ENCODE peak calls at places on chromosomes 16 and 17, in five cellular contexts. R, O, M, H and X are unnamed samples.
A peak's percentile ranks its signal among the peaks of the same experiment; 100 is the strongest.

GRCh38 chr16:28264656-28265055 is 27.7 kb upstream of the SBK1 start:
- DNase-seq in O (peak; percentile 62), H (no peak), R (peak; percentile 5), M (peak; percentile 45), X (no peak)

GRCh38 chr16:89557230-89557935 is 3.1 kb upstream of the RPL13 start:
- DNase-seq in M (peak; percentile 86), H (peak; percentile 90), R (peak; percentile 80), O (peak; percentile 82), X (peak; percentile 77)

GRCh38 chr17:75845058-75845711 is 981 bp upstream of the UNC13D start:
- DNase-seq in M (peak; percentile 91), H (peak; percentile 86), R (peak; percentile 73), O (peak; percentile 81), X (peak; percentile 96)

GRCh38 chr17:29086628-29087332 is 43.8 kb downstream of the PIPOX start:
- DNase-seq in O (no peak), R (peak; percentile 19), M (no peak), H (no peak), X (no peak)

GRCh38 chr16:46739934-46740333 is 8.2 kb downstream of the MYLK3 start:
- DNase-seq in O (no peak), H (no peak), R (no peak), M (no peak), X (no peak)

GRCh38 chr17:71203953-71204352 is 916.9 kb upstream of the SOX9 start:
- DNase-seq in H (no peak), R (peak; percentile 33), M (no peak), O (no peak), X (no peak)

GRCh38 chr16:1997591-1998359 is 8.0 kb downstream of the SYNGR3 start:
- DNase-seq in R (peak; percentile 75), H (no peak), M (no peak), O (no peak), X (no peak)

GRCh38 chr16:88830250-88830649 is 18.5 kb upstream of the APRT start:
- DNase-seq in M (no peak), R (no peak), H (no peak), O (no peak), X (no peak)

GRCh38 chr17:50059256-50059655 is 3.3 kb downstream of the ITGA3 start:
- DNase-seq in O (no peak), M (no peak), H (no peak), R (no peak), X (no peak)

GRCh38 chr17:82678265-82678891 is 20.1 kb downstream of the RAB40B start:
- DNase-seq in M (no peak), H (no peak), R (no peak), O (no peak), X (no peak)

GRCh38 chr17:75044716-75045115 is 2.1 kb downstream of the ATP5PD start:
- DNase-seq in M (no peak), R (no peak), H (no peak), O (no peak), X (no peak)

GRCh38 chr17:17379197-17379991 is 76.2 kb downstream of the NT5M start:
- DNase-seq in R (peak; percentile 36), O (no peak), M (no peak), H (peak; percentile 93), X (no peak)

GRCh38 chr16:58563235-58563634 is 47.9 kb downstream of the SETD6 start:
- DNase-seq in O (no peak), M (no peak), H (no peak), R (peak; percentile 59), X (no peak)

GRCh38 chr17:16251043-16251442 is 34.0 kb downstream of the PIGL start:
- DNase-seq in O (no peak), R (no peak), H (no peak), M (no peak), X (no peak)

GRCh38 chr16:85626191-85626951 is 13.2 kb downstream of the GSE1 start:
- DNase-seq in H (no peak), O (no peak), M (no peak), R (no peak), X (no peak)

GRCh38 chr17:77076046-77076882 is 64.5 kb upstream of the SEC14L1 start:
- DNase-seq in R (peak; percentile 9), H (no peak), M (no peak), O (no peak), X (no peak)

GRCh38 chr16:470418-470817 is 45.0 kb downstream of the RAB11FIP3 start:
- DNase-seq in H (no peak), O (no peak), R (no peak), M (no peak), X (no peak)

GRCh38 chr17:538096-538973 is 176.3 kb downstream of the VPS53 start:
- DNase-seq in H (no peak), R (peak; percentile 67), O (no peak), M (no peak), X (no peak)

GRCh38 chr16:49488336-49488735 is 114.7 kb downstream of the C16orf78 start:
- DNase-seq in M (no peak), R (no peak), H (no peak), O (no peak), X (no peak)

GRCh38 chr16:67562526-67562917 is at the start of gene CTCF:
- DNase-seq in O (peak; percentile 84), M (peak; percentile 84), H (peak; percentile 70), R (peak; percentile 81), X (peak; percentile 50)
- TF ChIP-seq CEBPB in O (no peak), M (no peak), H (no peak), R (no peak), X (no peak)

DNA sequence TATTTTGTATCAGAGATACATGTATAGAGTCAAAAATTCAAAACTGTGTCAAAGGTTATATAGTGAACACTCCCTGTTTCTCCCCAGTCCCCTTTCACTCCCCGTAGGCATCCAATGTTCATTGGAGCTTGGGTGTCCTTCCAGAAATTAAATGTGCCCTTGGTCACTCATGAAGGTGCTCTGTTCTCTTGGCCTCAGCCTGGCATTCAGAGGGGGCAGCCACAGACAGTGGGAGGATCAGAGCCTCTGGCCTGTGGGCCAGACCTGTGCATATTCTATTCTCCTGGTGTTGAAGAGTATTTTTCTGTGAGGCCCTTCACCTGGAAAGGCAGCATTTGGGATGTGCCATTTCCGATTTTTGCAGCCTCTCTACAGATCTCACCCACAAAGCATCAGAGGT is 79.3 kb downstream of the CLEC16A start:
- DNase-seq in H (no peak), R (no peak), O (no peak), M (no peak), X (no peak)
- TF ChIP-seq CEBPB in H (no peak), R (no peak), O (no peak), M (no peak), X (no peak)

GRCh38 chr17:12927541-12928425 is 90.0 kb downstream of the ELAC2 start:
- DNase-seq in M (no peak), R (no peak), H (no peak), O (no peak), X (no peak)
- TF ChIP-seq CEBPB in M (no peak), R (no peak), H (no peak), O (no peak), X (no peak)

DNA sequence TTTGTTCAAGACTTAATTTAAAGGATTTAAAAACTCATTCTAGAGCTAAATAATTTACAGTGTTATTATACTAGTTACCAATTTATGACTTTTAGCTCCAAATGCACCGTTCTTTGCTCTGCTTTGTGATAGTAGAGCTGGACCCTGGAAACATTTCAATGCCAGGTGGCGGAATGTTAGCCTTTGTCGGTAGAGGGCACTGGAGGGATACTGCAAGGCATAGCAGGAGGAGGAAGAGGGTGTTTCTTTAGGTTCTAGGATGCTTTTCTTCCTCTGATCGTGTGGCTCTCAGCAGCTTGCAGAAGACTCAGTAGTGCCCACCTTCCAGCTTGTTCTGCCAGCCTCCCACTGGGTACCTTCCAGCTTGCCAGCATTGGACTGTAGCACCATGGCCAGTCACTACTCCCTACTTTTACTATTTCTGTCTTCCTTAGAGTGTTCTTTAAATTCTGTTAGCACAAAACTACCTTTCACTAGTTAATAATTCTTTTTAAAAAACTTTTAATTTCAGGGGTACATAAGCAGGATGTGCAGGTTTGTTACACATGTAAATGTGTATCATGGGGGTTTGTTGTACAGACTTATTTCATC is 325.3 kb downstream of the UTP18 start:
- DNase-seq in M (peak; percentile 40), O (no peak), R (no peak), H (peak; percentile 30), X (peak; percentile 18)
- TF ChIP-seq CEBPB in M (no peak), O (no peak), R (no peak), H (no peak), X (no peak)

GRCh38 chr16:73107371-73107770 is 59.4 kb upstream of the ZFHX3 start:
- DNase-seq in R (no peak), M (no peak), O (no peak), H (no peak), X (no peak)
- TF ChIP-seq CEBPB in R (no peak), M (no peak), O (no peak), H (no peak), X (no peak)

GRCh38 chr17:65893692-65894279 is 298.1 kb downstream of the CEP112 start:
- DNase-seq in M (no peak), H (no peak), R (no peak), O (no peak), X (no peak)

GRCh38 chr17:65886240-65886639 is 305.7 kb downstream of the CEP112 start:
- DNase-seq in R (peak; percentile 12), O (no peak), M (no peak), H (no peak), X (no peak)

GRCh38 chr17:65885484-65885883 is 306.4 kb downstream of the CEP112 start:
- DNase-seq in H (no peak), O (no peak), M (no peak), R (no peak), X (no peak)

GRCh38 chr17:65892912-65893377 is 299.0 kb downstream of the CEP112 start:
- DNase-seq in O (no peak), H (no peak), M (no peak), R (no peak), X (no peak)

GRCh38 chr17:65888649-65889048 is 303.3 kb downstream of the CEP112 start:
- DNase-seq in H (no peak), O (no peak), R (peak; percentile 66), M (no peak), X (no peak)
- TF ChIP-seq CEBPB in H (no peak), O (no peak), R (no peak), M (no peak), X (no peak)

GRCh38 chr17:81066072-81066471 is 31.1 kb downstream of the BAIAP2 start:
- DNase-seq in R (no peak), H (no peak), M (no peak), O (no peak), X (no peak)

GRCh38 chr17:81064746-81065475 is 30.0 kb downstream of the BAIAP2 start:
- DNase-seq in M (no peak), O (no peak), R (peak; percentile 52), H (no peak), X (no peak)

GRCh38 chr17:81062014-81062413 is 27.1 kb downstream of the BAIAP2 start:
- DNase-seq in R (no peak), H (no peak), M (no peak), O (no peak), X (no peak)

GRCh38 chr17:81065500-81065899 is 30.5 kb downstream of the BAIAP2 start:
- DNase-seq in H (no peak), M (no peak), O (no peak), R (no peak), X (no peak)

DNA sequence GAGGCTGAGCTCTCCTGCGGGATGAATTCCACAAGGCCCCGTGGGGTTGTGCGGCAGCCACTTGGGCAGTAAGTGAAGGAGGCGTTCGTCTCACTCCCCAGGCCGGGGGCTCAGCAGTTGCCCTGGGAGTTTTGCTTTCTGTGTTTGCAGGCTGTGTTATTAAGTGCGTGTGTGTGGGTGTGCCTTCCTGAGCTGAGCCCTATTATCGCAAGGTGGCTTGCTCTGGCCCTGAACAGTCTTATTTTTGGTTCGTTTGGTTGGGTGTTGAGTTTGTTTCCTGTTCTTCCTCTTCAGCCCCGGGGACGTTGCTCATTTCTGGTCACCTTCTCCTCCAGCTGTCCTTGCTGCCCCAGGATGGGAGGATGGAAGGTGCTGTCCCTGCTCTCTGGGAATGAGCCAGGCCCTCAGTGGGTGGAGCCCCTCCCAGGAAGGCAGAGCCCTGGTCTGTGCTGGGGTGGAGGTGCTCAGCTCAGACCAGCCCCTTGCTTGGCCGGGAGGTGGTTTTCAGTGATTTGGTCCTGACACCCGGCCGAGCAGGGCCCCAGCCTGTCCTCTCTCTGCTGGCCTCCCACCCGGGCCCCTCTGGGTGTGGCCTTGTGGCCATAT is 28.6 kb downstream of the BAIAP2 start:
- DNase-seq in M (no peak), H (no peak), O (no peak), R (no peak), X (no peak)
- TF ChIP-seq CEBPB in M (no peak), H (no peak), O (no peak), R (no peak), X (no peak)